ENCODE peak calls at places on chromosomes 3 and 15, in five cellular contexts. One of them, this sample, is unnamed.

GRCh38 chr15:81939604-81940440 is 106.0 kb downstream of the MEX3B start:
- DNase-seq in K562: peak; percentile 51
- DNase-seq in sigmoid colon: no peak
- DNase-seq in ovary: no peak
- DNase-seq in HepG2: peak; percentile 19
- DNase-seq in this sample: no peak

GRCh38 chr3:115428825-115429224 is 194.5 kb upstream of the GAP43 start:
- DNase-seq in K562: no peak
- DNase-seq in ovary: no peak
- DNase-seq in HepG2: no peak
- DNase-seq in sigmoid colon: no peak
- DNase-seq in this sample: no peak

GRCh38 chr3:161508852-161509477 is 12.4 kb downstream of the OTOL1 start:
- DNase-seq in HepG2: no peak
- DNase-seq in sigmoid colon: no peak
- DNase-seq in ovary: no peak
- DNase-seq in K562: peak; percentile 13
- DNase-seq in this sample: no peak

GRCh38 chr15:48631191-48631770 is 14.2 kb downstream of the FBN1 start:
- DNase-seq in ovary: no peak
- DNase-seq in K562: no peak
- DNase-seq in HepG2: no peak
- DNase-seq in sigmoid colon: no peak
- DNase-seq in this sample: no peak

GRCh38 chr15:29134641-29135071 is 135.0 kb downstream of the NSMCE3 start:
- DNase-seq in K562: no peak
- DNase-seq in HepG2: no peak
- DNase-seq in ovary: no peak
- DNase-seq in sigmoid colon: no peak
- DNase-seq in this sample: no peak

GRCh38 chr3:48678566-48679380 is 6.9 kb downstream of the NCKIPSD start:
- DNase-seq in sigmoid colon: no peak
- DNase-seq in ovary: no peak
- DNase-seq in HepG2: no peak
- DNase-seq in K562: no peak
- DNase-seq in this sample: no peak

GRCh38 chr3:134357914-134358811 is 16.1 kb downstream of the AMOTL2 start:
- DNase-seq in K562: peak; percentile 26
- DNase-seq in ovary: no peak
- DNase-seq in HepG2: peak; percentile 87
- DNase-seq in sigmoid colon: peak; percentile 81
- DNase-seq in this sample: no peak

GRCh38 chr15:48112242-48112641 is 8.5 kb upstream of the SLC24A5 start:
- DNase-seq in K562: no peak
- DNase-seq in HepG2: peak; percentile 16
- DNase-seq in sigmoid colon: no peak
- DNase-seq in ovary: no peak
- DNase-seq in this sample: no peak

GRCh38 chr3:69999191-70000027 is at the start of gene SAMMSON:
- DNase-seq in HepG2: no peak
- DNase-seq in sigmoid colon: no peak
- DNase-seq in ovary: peak; percentile 69
- DNase-seq in K562: peak; percentile 76
- DNase-seq in this sample: no peak

GRCh38 chr15:59699810-59700431 is 10.8 kb upstream of the BNIP2 start:
- DNase-seq in HepG2: no peak
- DNase-seq in sigmoid colon: no peak
- DNase-seq in ovary: no peak
- DNase-seq in K562: no peak
- DNase-seq in this sample: no peak

GRCh38 chr3:171126478-171127214 is 100.1 kb upstream of the SLC2A2 start:
- DNase-seq in HepG2: no peak
- DNase-seq in K562: no peak
- DNase-seq in sigmoid colon: no peak
- DNase-seq in ovary: no peak
- DNase-seq in this sample: no peak

GRCh38 chr3:47418167-47419082 is 37.6 kb downstream of the PTPN23 start:
- DNase-seq in K562: no peak
- DNase-seq in ovary: no peak
- DNase-seq in HepG2: no peak
- DNase-seq in sigmoid colon: no peak
- DNase-seq in this sample: peak; percentile 81

GRCh38 chr3:72597756-72598195 is 250.5 kb downstream of the SHQ1 start:
- DNase-seq in sigmoid colon: no peak
- DNase-seq in K562: peak; percentile 35
- DNase-seq in ovary: no peak
- DNase-seq in HepG2: no peak
- DNase-seq in this sample: no peak

GRCh38 chr3:60743631-60744164 is 507.6 kb downstream of the FHIT start:
- DNase-seq in K562: no peak
- DNase-seq in ovary: no peak
- DNase-seq in HepG2: peak; percentile 21
- DNase-seq in sigmoid colon: no peak
- DNase-seq in this sample: no peak

GRCh38 chr3:44906997-44907396 is 32.6 kb downstream of the TGM4 start:
- DNase-seq in K562: no peak
- DNase-seq in sigmoid colon: no peak
- DNase-seq in HepG2: no peak
- DNase-seq in ovary: no peak
- DNase-seq in this sample: no peak

GRCh38 chr3:52056521-52056967 is at the start of gene DUSP7:
- DNase-seq in K562: peak; percentile 70
- DNase-seq in ovary: peak; percentile 75
- DNase-seq in sigmoid colon: peak; percentile 80
- DNase-seq in HepG2: no peak
- DNase-seq in this sample: peak; percentile 96

GRCh38 chr15:79092382-79092781 is 1.8 kb upstream of the RASGRF1 start:
- DNase-seq in K562: no peak
- DNase-seq in ovary: no peak
- DNase-seq in HepG2: no peak
- DNase-seq in sigmoid colon: no peak
- DNase-seq in this sample: peak; percentile 10

GRCh38 chr3:62567097-62568021 is 194.0 kb upstream of the FEZF2 start:
- DNase-seq in sigmoid colon: no peak
- DNase-seq in HepG2: peak; percentile 10
- DNase-seq in K562: no peak
- DNase-seq in ovary: peak; percentile 53
- DNase-seq in this sample: no peak

GRCh38 chr3:49966233-49966942 is 26.4 kb downstream of the RBM6 start:
- DNase-seq in HepG2: no peak
- DNase-seq in ovary: no peak
- DNase-seq in K562: no peak
- DNase-seq in sigmoid colon: no peak
- DNase-seq in this sample: no peak

GRCh38 chr3:53161820-53162671 is 1.0 kb downstream of the PRKCD start:
- DNase-seq in HepG2: no peak
- DNase-seq in ovary: peak; percentile 48
- DNase-seq in K562: peak; percentile 74
- DNase-seq in sigmoid colon: no peak
- DNase-seq in this sample: peak; percentile 65

GRCh38 chr3:189267981-189268613 is 96.3 kb downstream of the TPRG1 start:
- DNase-seq in K562: no peak
- DNase-seq in HepG2: peak; percentile 2
- DNase-seq in ovary: no peak
- DNase-seq in sigmoid colon: no peak
- DNase-seq in this sample: no peak

GRCh38 chr15:79960502-79961217 is 10.3 kb downstream of the BCL2A1 start:
- DNase-seq in K562: no peak
- DNase-seq in HepG2: peak; percentile 45
- DNase-seq in ovary: no peak
- DNase-seq in sigmoid colon: no peak
- DNase-seq in this sample: no peak

GRCh38 chr3:57952208-57952631 is 56.0 kb upstream of the FLNB start:
- DNase-seq in sigmoid colon: peak; percentile 95
- DNase-seq in K562: peak; percentile 13
- DNase-seq in HepG2: peak; percentile 49
- DNase-seq in ovary: peak; percentile 33
- DNase-seq in this sample: no peak

GRCh38 chr3:147651107-147651506 is 241.9 kb downstream of the ZIC1 start:
- DNase-seq in sigmoid colon: no peak
- DNase-seq in ovary: no peak
- DNase-seq in K562: no peak
- DNase-seq in HepG2: no peak
- DNase-seq in this sample: no peak

GRCh38 chr15:62392411-62392810 is 227.3 kb upstream of the C2CD4B start:
- DNase-seq in ovary: no peak
- DNase-seq in K562: no peak
- DNase-seq in sigmoid colon: no peak
- DNase-seq in HepG2: peak; percentile 75
- DNase-seq in this sample: no peak

GRCh38 chr3:31462050-31462569 is 70.6 kb upstream of the STT3B start:
- DNase-seq in sigmoid colon: no peak
- DNase-seq in ovary: no peak
- DNase-seq in K562: no peak
- DNase-seq in HepG2: peak; percentile 37
- DNase-seq in this sample: no peak

GRCh38 chr3:108097326-108098035 is 6.7 kb upstream of the CD47 start:
- DNase-seq in HepG2: no peak
- DNase-seq in ovary: no peak
- DNase-seq in K562: no peak
- DNase-seq in sigmoid colon: no peak
- DNase-seq in this sample: no peak

GRCh38 chr15:92158426-92158825 is 235.3 kb upstream of the ST8SIA2 start:
- DNase-seq in K562: no peak
- DNase-seq in HepG2: no peak
- DNase-seq in sigmoid colon: no peak
- DNase-seq in ovary: no peak
- DNase-seq in this sample: no peak

GRCh38 chr3:126885425-126885824 is 97.5 kb upstream of the PLXNA1 start:
- DNase-seq in ovary: no peak
- DNase-seq in K562: no peak
- DNase-seq in HepG2: no peak
- DNase-seq in sigmoid colon: no peak
- DNase-seq in this sample: no peak
- TF ChIP-seq EP300 in ovary: no peak
- TF ChIP-seq EP300 in K562: no peak
- TF ChIP-seq EP300 in HepG2: no peak
- TF ChIP-seq EP300 in sigmoid colon: no peak
- TF ChIP-seq EP300 in this sample: no peak

GRCh38 chr3:185625784-185626183 is 39.7 kb downstream of the SENP2 start:
- DNase-seq in ovary: no peak
- DNase-seq in sigmoid colon: no peak
- DNase-seq in HepG2: no peak
- DNase-seq in K562: no peak
- DNase-seq in this sample: no peak
- H3K36me3 ChIP-seq in ovary: no peaks in the 10 kb centered on the region
- H3K36me3 ChIP-seq in sigmoid colon: no peaks in the 10 kb centered on the region
- H3K36me3 ChIP-seq in HepG2: peaks cover 29% of the 10 kb centered on the region
- H3K36me3 ChIP-seq in K562: peaks cover 44% of the 10 kb centered on the region
- H3K36me3 ChIP-seq in this sample: peaks cover 70% of the 10 kb centered on the region

GRCh38 chr15:89435346-89435745 is 61.0 kb downstream of the RHCG start:
- DNase-seq in HepG2: no peak
- DNase-seq in sigmoid colon: no peak
- DNase-seq in K562: no peak
- DNase-seq in ovary: no peak
- DNase-seq in this sample: no peak
- H3K4me1 ChIP-seq in HepG2: peaks cover 12% of the 10 kb centered on the region
- H3K4me1 ChIP-seq in sigmoid colon: no peaks in the 10 kb centered on the region
- H3K4me1 ChIP-seq in K562: peaks cover 6% of the 10 kb centered on the region
- H3K4me1 ChIP-seq in ovary: no peaks in the 10 kb centered on the region
- H3K4me1 ChIP-seq in this sample: peaks cover 8% of the 10 kb centered on the region

DNA sequence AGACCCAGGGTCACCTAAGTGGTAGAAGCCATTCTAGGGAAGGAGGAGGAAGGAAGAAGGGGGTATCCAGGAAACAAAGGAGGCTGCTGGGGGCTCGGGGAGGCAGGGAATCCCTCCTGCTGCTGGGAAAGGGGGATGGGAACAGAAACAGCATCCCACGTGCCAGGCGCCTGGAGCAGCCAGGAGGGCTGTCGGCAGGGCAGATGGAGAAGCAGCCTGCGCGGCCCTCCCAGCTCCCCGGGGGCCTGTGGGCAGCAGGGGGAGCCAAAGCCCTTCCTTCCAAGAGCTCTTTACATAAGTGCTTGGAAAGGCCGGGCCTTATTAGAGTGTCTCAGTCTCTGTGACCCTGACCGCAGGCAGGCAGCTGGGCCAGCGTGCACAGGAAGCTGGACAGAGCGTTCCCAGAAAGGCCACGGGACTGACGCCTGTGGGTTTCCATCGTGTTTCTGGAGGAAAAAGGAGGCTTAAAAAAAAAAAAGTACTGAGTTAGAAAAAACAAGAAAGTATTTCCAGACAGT is 24.8 kb downstream of the LOXL1 start:
- DNase-seq in ovary: peak; percentile 95
- DNase-seq in sigmoid colon: peak; percentile 98
- DNase-seq in K562: peak; percentile 81
- DNase-seq in HepG2: peak; percentile 83
- DNase-seq in this sample: peak; percentile 94
- TF ChIP-seq EP300 in ovary: peak; percentile 65
- TF ChIP-seq EP300 in sigmoid colon: peak; percentile 47
- TF ChIP-seq EP300 in K562: no peak
- TF ChIP-seq EP300 in HepG2: no peak
- TF ChIP-seq EP300 in this sample: no peak

DNA sequence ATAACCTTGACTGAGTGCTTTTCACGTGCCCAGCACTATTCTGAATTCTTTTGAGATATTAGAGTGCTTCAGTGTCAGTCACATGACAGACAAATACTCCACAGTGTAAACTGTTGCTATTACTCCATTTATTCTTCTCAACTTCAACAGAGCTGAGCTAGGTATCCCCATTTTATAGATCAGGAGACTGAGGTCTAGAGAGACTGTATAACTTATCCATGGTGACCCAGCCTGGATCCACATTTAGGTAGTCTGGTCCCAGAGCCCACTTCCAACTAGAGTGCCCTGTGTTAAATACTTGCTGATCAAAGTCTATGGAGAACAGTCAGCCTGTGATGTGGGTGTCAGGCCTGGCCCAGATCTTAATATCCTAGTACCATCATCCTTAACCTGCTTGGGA is 6.7 kb downstream of the ACAA1 start:
- DNase-seq in sigmoid colon: no peak
- DNase-seq in HepG2: no peak
- DNase-seq in K562: no peak
- DNase-seq in ovary: no peak
- DNase-seq in this sample: no peak
- H3K36me3 ChIP-seq in sigmoid colon: peaks cover 43% of the 10 kb centered on the region
- H3K36me3 ChIP-seq in HepG2: peaks cover 74% of the 10 kb centered on the region
- H3K36me3 ChIP-seq in K562: peaks cover 97% of the 10 kb centered on the region
- H3K36me3 ChIP-seq in ovary: no peaks in the 10 kb centered on the region
- H3K36me3 ChIP-seq in this sample: peaks cover 90% of the 10 kb centered on the region

This sample was measured in upper lobe of left lung.